ENCODE peak calls at places on chromosomes 3 and 15, in five cellular contexts. One of them, this sample, is unnamed.

GRCh38 chr15:75760689-75761435 is 48.2 kb upstream of the CSPG4 start:
- DNase-seq in HFF-Myc: no peak
- DNase-seq in T-cell: no peak
- DNase-seq in NCI-H1105 treated with DMSO at 0.1 percent for 48 hours: no peak
- DNase-seq in cardiac muscle cell: peak
- DNase-seq in this sample: no peak

GRCh38 chr3:146052791-146053310 is 108.1 kb downstream of the PLOD2 start:
- DNase-seq in HFF-Myc: no peak
- DNase-seq in T-cell: no peak
- DNase-seq in NCI-H1105 treated with DMSO at 0.1 percent for 48 hours: no peak
- DNase-seq in cardiac muscle cell: peak
- DNase-seq in this sample: no peak

GRCh38 chr15:77021803-77022381 is 27.0 kb downstream of the PSTPIP1 start:
- DNase-seq in HFF-Myc: no peak
- DNase-seq in T-cell: peak
- DNase-seq in NCI-H1105 treated with DMSO at 0.1 percent for 48 hours: no peak
- DNase-seq in cardiac muscle cell: peak
- DNase-seq in this sample: peak

GRCh38 chr15:83208357-83208661 is 686 bp upstream of the HDGFL3 start:
- DNase-seq in HFF-Myc: no peak
- DNase-seq in T-cell: no peak
- DNase-seq in NCI-H1105 treated with DMSO at 0.1 percent for 48 hours: no peak
- DNase-seq in cardiac muscle cell: peak
- DNase-seq in this sample: no peak

GRCh38 chr3:197709135-197709534 is 27.6 kb downstream of the RUBCN start:
- DNase-seq in HFF-Myc: no peak
- DNase-seq in T-cell: no peak
- DNase-seq in NCI-H1105 treated with DMSO at 0.1 percent for 48 hours: no peak
- DNase-seq in cardiac muscle cell: no peak
- DNase-seq in this sample: no peak

GRCh38 chr3:85164446-85164845 is 205.7 kb downstream of the CADM2 start:
- DNase-seq in HFF-Myc: no peak
- DNase-seq in T-cell: no peak
- DNase-seq in NCI-H1105 treated with DMSO at 0.1 percent for 48 hours: no peak
- DNase-seq in cardiac muscle cell: no peak
- DNase-seq in this sample: no peak

GRCh38 chr3:69370156-69370944 is 15.5 kb downstream of the FRMD4B start:
- DNase-seq in HFF-Myc: no peak
- DNase-seq in T-cell: peak
- DNase-seq in NCI-H1105 treated with DMSO at 0.1 percent for 48 hours: no peak
- DNase-seq in cardiac muscle cell: no peak
- DNase-seq in this sample: no peak

GRCh38 chr15:68278345-68279217 is 1.0 kb downstream of the FEM1B start:
- DNase-seq in HFF-Myc: no peak
- DNase-seq in T-cell: no peak
- DNase-seq in NCI-H1105 treated with DMSO at 0.1 percent for 48 hours: peak
- DNase-seq in cardiac muscle cell: peak
- DNase-seq in this sample: no peak

GRCh38 chr15:100601158-100601557 is 826 bp downstream of the LINS1 start:
- DNase-seq in HFF-Myc: no peak
- DNase-seq in T-cell: no peak
- DNase-seq in NCI-H1105 treated with DMSO at 0.1 percent for 48 hours: no peak
- DNase-seq in cardiac muscle cell: peak
- DNase-seq in this sample: peak

GRCh38 chr3:64293121-64293520 is 67.9 kb upstream of the PRICKLE2 start:
- DNase-seq in HFF-Myc: no peak
- DNase-seq in T-cell: no peak
- DNase-seq in NCI-H1105 treated with DMSO at 0.1 percent for 48 hours: no peak
- DNase-seq in cardiac muscle cell: no peak
- DNase-seq in this sample: no peak

GRCh38 chr3:37905987-37906674 is 44.5 kb downstream of the CTDSPL start:
- DNase-seq in HFF-Myc: peak
- DNase-seq in T-cell: no peak
- DNase-seq in NCI-H1105 treated with DMSO at 0.1 percent for 48 hours: no peak
- DNase-seq in cardiac muscle cell: peak
- DNase-seq in this sample: no peak

GRCh38 chr3:181549266-181549665 is 162.5 kb upstream of the SOX2 start:
- DNase-seq in HFF-Myc: no peak
- DNase-seq in T-cell: no peak
- DNase-seq in NCI-H1105 treated with DMSO at 0.1 percent for 48 hours: no peak
- DNase-seq in cardiac muscle cell: no peak
- DNase-seq in this sample: no peak

GRCh38 chr3:128152419-128153155 is 694 bp upstream of the EEFSEC start:
- DNase-seq in HFF-Myc: no peak
- DNase-seq in T-cell: no peak
- DNase-seq in NCI-H1105 treated with DMSO at 0.1 percent for 48 hours: no peak
- DNase-seq in cardiac muscle cell: no peak
- DNase-seq in this sample: peak

GRCh38 chr3:4712109-4712508 is 219.0 kb downstream of the ITPR1 start:
- DNase-seq in HFF-Myc: no peak
- DNase-seq in T-cell: no peak
- DNase-seq in NCI-H1105 treated with DMSO at 0.1 percent for 48 hours: no peak
- DNase-seq in cardiac muscle cell: peak
- DNase-seq in this sample: no peak

GRCh38 chr15:75089781-75090734 is 66.7 kb downstream of the PPCDC start:
- DNase-seq in HFF-Myc: no peak
- DNase-seq in T-cell: no peak
- DNase-seq in NCI-H1105 treated with DMSO at 0.1 percent for 48 hours: no peak
- DNase-seq in cardiac muscle cell: peak
- DNase-seq in this sample: no peak

GRCh38 chr15:90838066-90838465 is 30.3 kb upstream of the FURIN start:
- DNase-seq in HFF-Myc: no peak
- DNase-seq in T-cell: peak
- DNase-seq in NCI-H1105 treated with DMSO at 0.1 percent for 48 hours: no peak
- DNase-seq in cardiac muscle cell: no peak
- DNase-seq in this sample: peak

GRCh38 chr3:129439381-129439816 is 349 bp downstream of the MBD4 start:
- DNase-seq in HFF-Myc: no peak
- DNase-seq in T-cell: peak
- DNase-seq in NCI-H1105 treated with DMSO at 0.1 percent for 48 hours: peak
- DNase-seq in cardiac muscle cell: no peak
- DNase-seq in this sample: peak

GRCh38 chr3:84487296-84487695 is 471.5 kb upstream of the CADM2 start:
- DNase-seq in HFF-Myc: no peak
- DNase-seq in T-cell: no peak
- DNase-seq in NCI-H1105 treated with DMSO at 0.1 percent for 48 hours: no peak
- DNase-seq in cardiac muscle cell: no peak
- DNase-seq in this sample: no peak

GRCh38 chr3:64760258-64760657 is 72.5 kb upstream of the ADAMTS9 start:
- DNase-seq in HFF-Myc: no peak
- DNase-seq in T-cell: no peak
- DNase-seq in NCI-H1105 treated with DMSO at 0.1 percent for 48 hours: no peak
- DNase-seq in cardiac muscle cell: no peak
- DNase-seq in this sample: no peak

GRCh38 chr3:105553851-105554250 is 187.1 kb downstream of the ALCAM start:
- DNase-seq in HFF-Myc: no peak
- DNase-seq in T-cell: no peak
- DNase-seq in NCI-H1105 treated with DMSO at 0.1 percent for 48 hours: no peak
- DNase-seq in cardiac muscle cell: no peak
- DNase-seq in this sample: no peak

GRCh38 chr15:88897456-88898194 is 2.3 kb upstream of the HAPLN3 start:
- DNase-seq in HFF-Myc: no peak
- DNase-seq in T-cell: peak
- DNase-seq in NCI-H1105 treated with DMSO at 0.1 percent for 48 hours: peak
- DNase-seq in cardiac muscle cell: peak
- DNase-seq in this sample: peak

GRCh38 chr3:179136195-179136594 is 12.0 kb upstream of the PIK3CA start:
- DNase-seq in HFF-Myc: no peak
- DNase-seq in T-cell: no peak
- DNase-seq in NCI-H1105 treated with DMSO at 0.1 percent for 48 hours: no peak
- DNase-seq in cardiac muscle cell: no peak
- DNase-seq in this sample: no peak

GRCh38 chr3:108877906-108878305 is 55.3 kb downstream of the TRAT1 start:
- DNase-seq in HFF-Myc: no peak
- DNase-seq in T-cell: no peak
- DNase-seq in NCI-H1105 treated with DMSO at 0.1 percent for 48 hours: no peak
- DNase-seq in cardiac muscle cell: no peak
- DNase-seq in this sample: no peak

GRCh38 chr3:50028336-50028735 is 60.4 kb upstream of the RBM5 start:
- DNase-seq in HFF-Myc: no peak
- DNase-seq in T-cell: no peak
- DNase-seq in NCI-H1105 treated with DMSO at 0.1 percent for 48 hours: no peak
- DNase-seq in cardiac muscle cell: peak
- DNase-seq in this sample: no peak

GRCh38 chr3:187808466-187809291 is 63.4 kb upstream of the BCL6 start:
- DNase-seq in HFF-Myc: no peak
- DNase-seq in T-cell: no peak
- DNase-seq in NCI-H1105 treated with DMSO at 0.1 percent for 48 hours: no peak
- DNase-seq in cardiac muscle cell: no peak
- DNase-seq in this sample: no peak

GRCh38 chr3:20049275-20049674 is 9.0 kb downstream of the KAT2B start:
- DNase-seq in HFF-Myc: no peak
- DNase-seq in T-cell: no peak
- DNase-seq in NCI-H1105 treated with DMSO at 0.1 percent for 48 hours: no peak
- DNase-seq in cardiac muscle cell: no peak
- DNase-seq in this sample: no peak

GRCh38 chr15:99058421-99058870 is 46.4 kb upstream of the SYNM start:
- DNase-seq in HFF-Myc: no peak
- DNase-seq in T-cell: no peak
- DNase-seq in NCI-H1105 treated with DMSO at 0.1 percent for 48 hours: no peak
- DNase-seq in cardiac muscle cell: no peak
- DNase-seq in this sample: no peak

This sample was measured in T-helper 9 cell.